ENCODE peak calls at places on chromosomes 6 and 20, in four cellular contexts. One of them, this sample, is unnamed.

GRCh38 chr20:62977613-62978558 is 25.4 kb downstream of the SLC17A9 start:
- DNase-seq in brain microvascular endothelial cell: no peak
- DNase-seq in mucosa of descending colon: peak
- DNase-seq in left ventricle myocardium inferior: no peak
- DNase-seq in this sample: no peak

GRCh38 chr6:87139236-87139635 is 16.1 kb upstream of the ZNF292 start:
- DNase-seq in mucosa of descending colon: peak
- DNase-seq in brain microvascular endothelial cell: peak
- DNase-seq in left ventricle myocardium inferior: no peak
- DNase-seq in this sample: peak

GRCh38 chr20:50092436-50092835 is 20.5 kb downstream of the UBE2V1 start:
- DNase-seq in brain microvascular endothelial cell: no peak
- DNase-seq in left ventricle myocardium inferior: no peak
- DNase-seq in mucosa of descending colon: no peak
- DNase-seq in this sample: peak

GRCh38 chr6:126657556-126658129 is 317.7 kb downstream of the CENPW start:
- DNase-seq in left ventricle myocardium inferior: no peak
- DNase-seq in mucosa of descending colon: peak
- DNase-seq in brain microvascular endothelial cell: peak
- DNase-seq in this sample: peak

GRCh38 chr6:79631800-79632172 is 657 bp downstream of the SH3BGRL2 start:
- DNase-seq in mucosa of descending colon: peak
- DNase-seq in left ventricle myocardium inferior: no peak
- DNase-seq in brain microvascular endothelial cell: no peak
- DNase-seq in this sample: no peak

GRCh38 chr6:29553268-29554057 is 6.1 kb downstream of the UBD start:
- DNase-seq in brain microvascular endothelial cell: peak
- DNase-seq in mucosa of descending colon: peak
- DNase-seq in left ventricle myocardium inferior: peak
- DNase-seq in this sample: peak

GRCh38 chr6:114445846-114446245 is 103.0 kb upstream of the HS3ST5 start:
- DNase-seq in brain microvascular endothelial cell: no peak
- DNase-seq in left ventricle myocardium inferior: no peak
- DNase-seq in mucosa of descending colon: no peak
- DNase-seq in this sample: no peak

GRCh38 chr20:34037767-34038166 is 44.1 kb downstream of the RALY start:
- DNase-seq in brain microvascular endothelial cell: no peak
- DNase-seq in left ventricle myocardium inferior: peak
- DNase-seq in mucosa of descending colon: no peak
- DNase-seq in this sample: peak

GRCh38 chr6:167485186-167485978 is 160.5 kb downstream of the TTLL2 start:
- DNase-seq in brain microvascular endothelial cell: peak
- DNase-seq in mucosa of descending colon: peak
- DNase-seq in left ventricle myocardium inferior: no peak
- DNase-seq in this sample: peak

GRCh38 chr6:156827382-156827781 is 50.2 kb downstream of the ARID1B start:
- DNase-seq in left ventricle myocardium inferior: no peak
- DNase-seq in brain microvascular endothelial cell: no peak
- DNase-seq in mucosa of descending colon: no peak
- DNase-seq in this sample: peak

GRCh38 chr6:79764758-79765157 is 133.6 kb downstream of the SH3BGRL2 start:
- DNase-seq in left ventricle myocardium inferior: no peak
- DNase-seq in brain microvascular endothelial cell: no peak
- DNase-seq in mucosa of descending colon: no peak
- DNase-seq in this sample: no peak

GRCh38 chr6:147674794-147675193 is 166.3 kb downstream of the SAMD5 start:
- DNase-seq in mucosa of descending colon: no peak
- DNase-seq in left ventricle myocardium inferior: no peak
- DNase-seq in brain microvascular endothelial cell: no peak
- DNase-seq in this sample: no peak

GRCh38 chr6:20468179-20468578 is 66.1 kb upstream of the CDKAL1 start:
- DNase-seq in brain microvascular endothelial cell: no peak
- DNase-seq in mucosa of descending colon: no peak
- DNase-seq in left ventricle myocardium inferior: no peak
- DNase-seq in this sample: no peak

GRCh38 chr6:151962246-151962846 is 154.9 kb downstream of the ESR1 start:
- DNase-seq in left ventricle myocardium inferior: no peak
- DNase-seq in brain microvascular endothelial cell: peak
- DNase-seq in mucosa of descending colon: no peak
- DNase-seq in this sample: peak

GRCh38 chr20:45300961-45301360 is 5.7 kb upstream of the RBPJL start:
- DNase-seq in brain microvascular endothelial cell: peak
- DNase-seq in left ventricle myocardium inferior: no peak
- DNase-seq in mucosa of descending colon: no peak
- DNase-seq in this sample: peak

GRCh38 chr6:110039996-110040383 is 61.9 kb downstream of the GPR6 start:
- DNase-seq in left ventricle myocardium inferior: no peak
- DNase-seq in mucosa of descending colon: peak
- DNase-seq in brain microvascular endothelial cell: peak
- DNase-seq in this sample: peak

GRCh38 chr20:9838378-9839295 is at the start of gene PAK5:
- DNase-seq in left ventricle myocardium inferior: no peak
- DNase-seq in brain microvascular endothelial cell: peak
- DNase-seq in mucosa of descending colon: peak
- DNase-seq in this sample: no peak

GRCh38 chr6:136612666-136613389 is 62.6 kb upstream of the MAP7 start:
- DNase-seq in brain microvascular endothelial cell: no peak
- DNase-seq in mucosa of descending colon: no peak
- DNase-seq in left ventricle myocardium inferior: no peak
- DNase-seq in this sample: no peak

GRCh38 chr6:90610671-90611542 is 24.0 kb upstream of the MAP3K7 start:
- DNase-seq in mucosa of descending colon: no peak
- DNase-seq in left ventricle myocardium inferior: peak
- DNase-seq in brain microvascular endothelial cell: peak
- DNase-seq in this sample: peak

GRCh38 chr20:62408640-62409039 is 1.6 kb upstream of the CABLES2 start:
- DNase-seq in left ventricle myocardium inferior: no peak
- DNase-seq in brain microvascular endothelial cell: no peak
- DNase-seq in mucosa of descending colon: peak
- DNase-seq in this sample: no peak

GRCh38 chr6:137696765-137697164 is 170.3 kb upstream of the TNFAIP3 start:
- DNase-seq in left ventricle myocardium inferior: no peak
- DNase-seq in brain microvascular endothelial cell: no peak
- DNase-seq in mucosa of descending colon: no peak
- DNase-seq in this sample: no peak

GRCh38 chr6:2738373-2738979 is 12.2 kb downstream of the MYLK4 start:
- DNase-seq in left ventricle myocardium inferior: no peak
- DNase-seq in mucosa of descending colon: peak
- DNase-seq in brain microvascular endothelial cell: peak
- DNase-seq in this sample: peak

GRCh38 chr6:10429638-10430427 is 15.0 kb upstream of the TFAP2A start:
- DNase-seq in brain microvascular endothelial cell: peak
- DNase-seq in mucosa of descending colon: peak
- DNase-seq in left ventricle myocardium inferior: no peak
- DNase-seq in this sample: peak
- H3K4me3 ChIP-seq in brain microvascular endothelial cell: peak
- H3K4me3 ChIP-seq in mucosa of descending colon: no peak
- H3K4me3 ChIP-seq in left ventricle myocardium inferior: no peak
- H3K4me3 ChIP-seq in this sample: peak

DNA sequence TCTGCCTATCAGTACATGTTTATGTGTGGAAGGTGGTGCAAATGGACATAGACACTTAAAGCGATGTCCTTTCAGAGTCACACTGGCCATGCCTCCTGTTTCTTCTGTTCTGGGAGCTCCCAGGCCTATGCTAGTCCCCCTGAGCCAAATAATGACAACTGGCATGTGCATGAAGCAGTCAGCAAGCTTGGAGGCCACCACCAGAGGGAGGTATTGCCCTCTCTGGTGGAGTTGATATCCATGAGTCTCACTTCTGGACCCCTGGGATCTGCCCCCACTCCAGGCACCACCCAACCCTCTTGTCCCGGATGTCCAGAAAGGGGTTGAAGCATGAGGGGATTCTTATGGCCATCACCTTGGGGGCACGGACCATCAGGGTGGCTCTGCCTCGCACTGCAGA is 172.2 kb downstream of the AIG1 start:
- DNase-seq in left ventricle myocardium inferior: no peak
- DNase-seq in mucosa of descending colon: peak
- DNase-seq in brain microvascular endothelial cell: peak
- DNase-seq in this sample: peak
- TF ChIP-seq CTCF in left ventricle myocardium inferior: peak
- TF ChIP-seq CTCF in mucosa of descending colon: no peak
- TF ChIP-seq CTCF in brain microvascular endothelial cell: peak
- TF ChIP-seq CTCF in this sample: peak

GRCh38 chr6:149037026-149037734 is 280.3 kb upstream of the TAB2 start:
- DNase-seq in brain microvascular endothelial cell: peak
- DNase-seq in mucosa of descending colon: no peak
- DNase-seq in left ventricle myocardium inferior: no peak
- DNase-seq in this sample: no peak
- H3K4me3 ChIP-seq in brain microvascular endothelial cell: no peak
- H3K4me3 ChIP-seq in mucosa of descending colon: no peak
- H3K4me3 ChIP-seq in left ventricle myocardium inferior: no peak
- H3K4me3 ChIP-seq in this sample: no peak

GRCh38 chr6:107800564-107801164 is 23.4 kb downstream of the SCML4 start:
- DNase-seq in brain microvascular endothelial cell: no peak
- DNase-seq in mucosa of descending colon: no peak
- DNase-seq in left ventricle myocardium inferior: no peak
- DNase-seq in this sample: no peak
- TF ChIP-seq CTCF in brain microvascular endothelial cell: peak
- TF ChIP-seq CTCF in mucosa of descending colon: no peak
- TF ChIP-seq CTCF in left ventricle myocardium inferior: no peak
- TF ChIP-seq CTCF in this sample: no peak

GRCh38 chr6:124882580-124883393 is 79.5 kb upstream of the RNF217 start:
- DNase-seq in brain microvascular endothelial cell: no peak
- DNase-seq in mucosa of descending colon: no peak
- DNase-seq in left ventricle myocardium inferior: no peak
- DNase-seq in this sample: peak
- H3K4me3 ChIP-seq in brain microvascular endothelial cell: no peak
- H3K4me3 ChIP-seq in mucosa of descending colon: no peak
- H3K4me3 ChIP-seq in left ventricle myocardium inferior: no peak
- H3K4me3 ChIP-seq in this sample: peak

GRCh38 chr6:112603726-112604125 is 256.6 kb downstream of the RFPL4B start:
- DNase-seq in mucosa of descending colon: no peak
- DNase-seq in brain microvascular endothelial cell: no peak
- DNase-seq in left ventricle myocardium inferior: no peak
- DNase-seq in this sample: no peak

GRCh38 chr6:112595201-112595600 is 248.1 kb downstream of the RFPL4B start:
- DNase-seq in left ventricle myocardium inferior: no peak
- DNase-seq in brain microvascular endothelial cell: no peak
- DNase-seq in mucosa of descending colon: no peak
- DNase-seq in this sample: no peak

GRCh38 chr6:112595841-112596240 is 248.7 kb downstream of the RFPL4B start:
- DNase-seq in mucosa of descending colon: no peak
- DNase-seq in brain microvascular endothelial cell: no peak
- DNase-seq in left ventricle myocardium inferior: no peak
- DNase-seq in this sample: no peak

GRCh38 chr6:112600168-112600567 is 253.0 kb downstream of the RFPL4B start:
- DNase-seq in brain microvascular endothelial cell: no peak
- DNase-seq in left ventricle myocardium inferior: no peak
- DNase-seq in mucosa of descending colon: no peak
- DNase-seq in this sample: no peak
- TF ChIP-seq CTCF in brain microvascular endothelial cell: peak
- TF ChIP-seq CTCF in left ventricle myocardium inferior: no peak
- TF ChIP-seq CTCF in mucosa of descending colon: no peak
- TF ChIP-seq CTCF in this sample: peak